ENCODE peak calls at places on chromosome 17, in eight cellular contexts. W, T, I, Y, J, H, G and O are unnamed samples.

GRCh38 chr17:50457621-50458020 is 11.1 kb downstream of the CHAD start:
- DNase-seq in W (no peak), T (no peak), I (no peak), Y (no peak), J (no peak), H (no peak), G (no peak), O (no peak)

GRCh38 chr17:49223517-49224197 is 6.9 kb downstream of the PHOSPHO1 start:
- DNase-seq in W (no peak), T (peak), I (no peak), Y (no peak), J (peak), H (peak), G (no peak), O (peak)

GRCh38 chr17:68288375-68288774 is 2.6 kb downstream of the SLC16A6 start:
- DNase-seq in W (no peak), T (no peak), I (no peak), Y (no peak), J (no peak), H (no peak), G (no peak), O (peak)

GRCh38 chr17:68909066-68909465 is 46.1 kb downstream of the ABCA8 start:
- DNase-seq in W (no peak), T (peak), I (peak), Y (peak), J (no peak), H (peak), G (peak), O (peak)

GRCh38 chr17:28684963-28685362 is 23.0 kb downstream of the SUPT6H start:
- DNase-seq in W (no peak), T (no peak), I (no peak), Y (no peak), J (no peak), H (no peak), G (peak), O (peak)

GRCh38 chr17:50164697-50164988 is 1.2 kb upstream of the SGCA start:
- DNase-seq in W (no peak), T (no peak), I (no peak), Y (no peak), J (no peak), H (no peak), G (no peak), O (no peak)

GRCh38 chr17:6381526-6382135 is 53.3 kb downstream of the AIPL1 start:
- DNase-seq in W (no peak), T (no peak), I (no peak), Y (no peak), J (no peak), H (no peak), G (no peak), O (no peak)

GRCh38 chr17:18933102-18934058 is 18.6 kb upstream of the SLC5A10 start:
- DNase-seq in W (no peak), T (no peak), I (no peak), Y (no peak), J (no peak), H (no peak), G (no peak), O (no peak)

GRCh38 chr17:77146882-77147281 is 6.1 kb downstream of the SEC14L1 start:
- DNase-seq in W (no peak), T (no peak), I (no peak), Y (no peak), J (no peak), H (peak), G (no peak), O (peak)

GRCh38 chr17:45282683-45283644 is 21.1 kb upstream of the SPATA32 start:
- DNase-seq in W (no peak), T (peak), I (peak), Y (peak), J (peak), H (no peak), G (peak), O (peak)

GRCh38 chr17:68512967-68513474 is 791 bp downstream of the PRKAR1A start:
- DNase-seq in W (no peak), T (peak), I (peak), Y (peak), J (no peak), H (peak), G (peak), O (no peak)

GRCh38 chr17:76537578-76538280 is at the start of gene CYGB:
- DNase-seq in W (no peak), T (peak), I (no peak), Y (no peak), J (peak), H (peak), G (no peak), O (no peak)

GRCh38 chr17:5557485-5557884 is 26.8 kb downstream of the NLRP1 start:
- DNase-seq in W (no peak), T (no peak), I (peak), Y (peak), J (no peak), H (no peak), G (peak), O (peak)

GRCh38 chr17:27343294-27343693 is 49.4 kb downstream of the WSB1 start:
- DNase-seq in W (no peak), T (no peak), I (no peak), Y (no peak), J (no peak), H (no peak), G (no peak), O (no peak)

GRCh38 chr17:63082273-63082861 is 116.3 kb downstream of the TANC2 start:
- DNase-seq in W (no peak), T (no peak), I (peak), Y (peak), J (no peak), H (no peak), G (peak), O (no peak)

GRCh38 chr17:67833134-67833533 is 7.8 kb downstream of the BPTF start:
- DNase-seq in W (no peak), T (no peak), I (no peak), Y (no peak), J (no peak), H (no peak), G (no peak), O (no peak)

GRCh38 chr17:76414334-76415295 is 30.2 kb downstream of the SPHK1 start:
- DNase-seq in W (no peak), T (peak), I (peak), Y (peak), J (peak), H (peak), G (peak), O (no peak)

GRCh38 chr17:70613681-70614080 is 444.3 kb downstream of the KCNJ2 start:
- DNase-seq in W (no peak), T (no peak), I (no peak), Y (no peak), J (no peak), H (no peak), G (no peak), O (no peak)

GRCh38 chr17:62704381-62704971 is 77.0 kb downstream of the MRC2 start:
- DNase-seq in W (no peak), T (no peak), I (peak), Y (peak), J (no peak), H (peak), G (peak), O (peak)

GRCh38 chr17:55774834-55775233 is 24.0 kb downstream of the PCTP start:
- DNase-seq in W (no peak), T (no peak), I (no peak), Y (no peak), J (no peak), H (no peak), G (no peak), O (no peak)

GRCh38 chr17:28878981-28879380 is 18.6 kb downstream of the FLOT2 start:
- DNase-seq in W (no peak), T (no peak), I (peak), Y (peak), J (no peak), H (no peak), G (peak), O (peak)

GRCh38 chr17:78151514-78152008 is 5.4 kb downstream of the C17orf99 start:
- DNase-seq in W (no peak), T (no peak), I (no peak), Y (no peak), J (no peak), H (peak), G (no peak), O (no peak)

GRCh38 chr17:22270381-22270780 is 578.1 kb downstream of the KCNJ18 start:
- DNase-seq in W (no peak), T (no peak), I (no peak), Y (no peak), J (no peak), H (no peak), G (no peak), O (no peak)

GRCh38 chr17:51734976-51735375 is 423.5 kb downstream of the CA10 start:
- DNase-seq in W (no peak), T (no peak), I (no peak), Y (no peak), J (no peak), H (no peak), G (no peak), O (no peak)

GRCh38 chr17:51731941-51732722 is 426.4 kb downstream of the CA10 start:
- DNase-seq in W (no peak), T (no peak), I (no peak), Y (no peak), J (no peak), H (no peak), G (no peak), O (no peak)

GRCh38 chr17:51739245-51739886 is 419.1 kb downstream of the CA10 start:
- DNase-seq in W (no peak), T (no peak), I (no peak), Y (no peak), J (no peak), H (no peak), G (no peak), O (no peak)

GRCh38 chr17:51733166-51733565 is 425.3 kb downstream of the CA10 start:
- DNase-seq in W (no peak), T (no peak), I (no peak), Y (no peak), J (no peak), H (no peak), G (no peak), O (no peak)

DNA sequence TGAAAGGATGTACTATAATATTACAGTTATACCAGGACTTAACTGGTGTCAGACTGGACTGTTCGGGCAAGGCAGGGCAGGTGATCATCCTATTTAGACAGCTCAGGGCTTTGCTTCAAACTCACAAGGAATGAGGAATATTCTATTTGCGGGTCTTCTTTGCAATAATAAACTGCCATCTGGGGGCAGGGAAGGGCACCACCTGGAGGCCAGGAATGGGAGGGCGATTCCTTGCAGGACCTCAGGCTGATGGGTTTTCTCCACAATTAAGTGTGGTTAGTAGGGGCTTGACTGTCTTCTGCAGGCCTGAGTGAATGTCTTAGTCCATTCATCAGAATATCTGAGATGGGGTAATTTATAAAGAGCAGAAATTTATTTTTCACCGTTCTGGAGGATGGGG is 424.1 kb downstream of the CA10 start:
- DNase-seq in W (no peak), T (no peak), I (no peak), Y (no peak), J (no peak), H (no peak), G (no peak), O (no peak)
- TF ChIP-seq CTCF in W (peak), T (no peak), I (peak), Y (peak), J (peak), H (no peak), G (no peak), O (peak)

DNA sequence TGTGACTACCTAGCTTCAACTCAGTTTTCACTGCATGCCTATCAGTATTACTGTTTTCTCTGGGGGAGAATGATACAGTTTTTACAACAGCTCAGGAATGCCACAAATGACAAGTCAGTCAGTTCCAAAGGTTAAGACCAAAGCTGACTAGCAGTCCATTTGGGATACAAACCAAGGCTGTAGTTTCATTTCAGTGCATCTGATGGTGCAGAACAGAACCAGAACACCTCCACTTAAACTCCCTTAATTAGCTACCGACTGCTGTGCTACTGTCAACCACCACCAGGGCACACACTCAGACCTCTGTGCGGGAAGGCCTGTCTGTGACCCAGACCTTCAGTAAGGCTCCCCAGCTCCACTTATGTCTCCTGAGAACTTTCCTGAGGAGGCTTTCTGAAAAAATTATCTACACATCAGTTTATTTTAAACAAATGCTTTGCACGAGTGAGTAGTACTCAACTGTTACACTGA is 20.4 kb downstream of the NFE2L1 start:
- DNase-seq in W (no peak), T (no peak), I (peak), Y (peak), J (no peak), H (no peak), G (peak), O (no peak)
- TF ChIP-seq CTCF in W (no peak), T (no peak), I (peak), Y (peak), J (peak), H (no peak), G (peak), O (no peak)

GRCh38 chr17:79970576-79971068 is 65.0 kb downstream of the TBC1D16 start:
- DNase-seq in W (no peak), T (no peak), I (no peak), Y (no peak), J (peak), H (no peak), G (no peak), O (peak)
- TF ChIP-seq CTCF in W (peak), T (peak), I (peak), Y (peak), J (peak), H (no peak), G (peak), O (peak)

GRCh38 chr17:30805944-30806456 is 18.5 kb downstream of the CRLF3 start:
- DNase-seq in W (no peak), T (no peak), I (no peak), Y (no peak), J (no peak), H (no peak), G (no peak), O (no peak)
- TF ChIP-seq CTCF in W (no peak), T (no peak), I (no peak), Y (peak), J (no peak), H (no peak), G (peak), O (no peak)

GRCh38 chr17:83174859-83175550 is 95.6 kb downstream of the METRNL start:
- DNase-seq in W (no peak), T (no peak), I (no peak), Y (no peak), J (no peak), H (no peak), G (peak), O (peak)
- TF ChIP-seq CTCF in W (no peak), T (no peak), I (no peak), Y (no peak), J (no peak), H (no peak), G (peak), O (no peak)

DNA sequence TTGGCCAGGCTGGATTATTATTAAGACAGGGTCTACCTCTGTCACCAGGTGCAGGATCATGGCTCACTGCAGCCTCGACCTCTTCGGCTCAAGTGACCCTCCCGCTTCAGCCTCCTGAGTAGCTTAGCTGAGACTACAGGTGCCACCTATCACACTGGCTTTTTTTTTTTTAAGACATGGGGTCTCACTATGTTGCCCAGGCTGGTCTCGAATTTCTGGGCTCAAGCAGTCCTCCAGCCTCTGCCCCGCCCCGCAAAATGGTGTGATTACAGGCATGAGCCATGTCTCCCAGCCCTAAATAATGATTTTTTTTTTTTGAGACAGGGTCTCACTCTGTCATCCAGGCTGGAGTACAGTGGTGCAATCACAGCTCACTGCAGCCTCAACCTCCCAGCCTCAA is 5.8 kb downstream of the OVCA2 start:
- DNase-seq in W (no peak), T (no peak), I (no peak), Y (no peak), J (no peak), H (no peak), G (no peak), O (no peak)
- TF ChIP-seq CTCF in W (no peak), T (no peak), I (no peak), Y (no peak), J (no peak), H (no peak), G (no peak), O (no peak)

GRCh38 chr17:9226130-9226793 is 205.0 kb downstream of the NTN1 start:
- DNase-seq in W (no peak), T (no peak), I (no peak), Y (no peak), J (no peak), H (no peak), G (no peak), O (no peak)

GRCh38 chr17:9226794-9227135 is 205.5 kb downstream of the NTN1 start:
- DNase-seq in W (no peak), T (no peak), I (no peak), Y (no peak), J (no peak), H (no peak), G (no peak), O (no peak)

GRCh38 chr17:9223531-9223930 is 202.2 kb downstream of the NTN1 start:
- DNase-seq in W (no peak), T (no peak), I (no peak), Y (no peak), J (no peak), H (no peak), G (no peak), O (no peak)

GRCh38 chr17:9224485-9224884 is 203.2 kb downstream of the NTN1 start:
- DNase-seq in W (no peak), T (no peak), I (no peak), Y (no peak), J (no peak), H (no peak), G (no peak), O (no peak)

DNA sequence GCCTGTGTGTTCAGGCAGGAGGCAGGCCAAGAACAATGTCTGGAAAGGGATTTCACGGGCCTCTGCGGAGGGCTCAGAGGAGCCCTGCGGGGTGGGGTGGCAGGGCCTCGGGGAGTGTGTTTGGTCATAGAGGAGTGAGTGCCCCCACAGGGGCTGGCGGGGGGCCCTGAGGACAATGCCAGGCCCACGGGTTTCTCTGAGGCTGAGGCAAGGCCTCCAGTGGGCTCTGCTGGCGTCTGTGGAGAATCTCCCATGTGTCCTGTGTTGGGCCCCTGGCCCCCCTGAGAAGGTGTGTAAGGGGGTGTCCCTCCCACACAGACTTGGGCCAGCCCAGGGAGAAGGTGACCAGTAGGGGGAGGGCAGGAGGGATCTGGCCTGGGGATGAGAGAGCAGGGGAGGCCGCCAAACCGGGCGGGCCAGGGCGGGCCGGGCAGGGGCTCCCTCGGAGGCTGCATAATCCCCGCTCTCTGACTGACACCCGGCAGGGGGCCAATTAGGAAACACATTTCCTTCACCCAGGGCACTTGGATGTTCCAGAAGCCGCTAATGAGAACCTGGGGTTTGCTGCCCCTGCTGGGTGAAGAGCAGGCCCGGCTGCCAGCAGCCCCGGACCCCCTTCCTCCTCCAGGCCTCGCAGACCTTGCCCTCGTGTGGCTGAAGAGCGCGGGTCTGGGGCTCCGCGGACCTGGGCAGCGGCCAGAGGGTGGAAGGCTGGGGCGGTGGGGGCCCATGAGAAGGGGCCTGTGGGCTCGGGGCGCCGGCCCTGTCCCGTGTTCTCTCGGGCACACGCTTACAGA is 204.2 kb downstream of the NTN1 start:
- DNase-seq in W (no peak), T (no peak), I (no peak), Y (no peak), J (no peak), H (no peak), G (no peak), O (no peak)
- TF ChIP-seq CTCF in W (no peak), T (no peak), I (no peak), Y (peak), J (no peak), H (no peak), G (peak), O (no peak)

DNA sequence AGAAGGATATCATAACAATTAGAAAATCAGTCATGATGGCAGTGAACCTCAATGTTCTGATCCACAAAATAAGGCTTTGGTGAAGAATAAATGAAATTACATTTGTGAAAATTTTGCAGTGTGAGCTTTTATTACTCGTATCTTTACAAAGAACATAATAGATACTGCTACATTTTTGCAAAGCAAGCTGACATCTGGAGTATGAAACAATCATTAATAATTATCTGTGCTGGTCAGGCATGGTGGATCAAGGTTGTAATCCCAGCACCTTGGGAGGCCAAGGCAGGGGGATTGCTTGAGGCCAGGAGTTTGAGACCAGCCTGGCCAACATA is 29.1 kb upstream of the PRKCA start:
- DNase-seq in W (no peak), T (no peak), I (no peak), Y (no peak), J (no peak), H (no peak), G (no peak), O (no peak)
- TF ChIP-seq CTCF in W (no peak), T (no peak), I (no peak), Y (no peak), J (no peak), H (no peak), G (no peak), O (no peak)

DNA sequence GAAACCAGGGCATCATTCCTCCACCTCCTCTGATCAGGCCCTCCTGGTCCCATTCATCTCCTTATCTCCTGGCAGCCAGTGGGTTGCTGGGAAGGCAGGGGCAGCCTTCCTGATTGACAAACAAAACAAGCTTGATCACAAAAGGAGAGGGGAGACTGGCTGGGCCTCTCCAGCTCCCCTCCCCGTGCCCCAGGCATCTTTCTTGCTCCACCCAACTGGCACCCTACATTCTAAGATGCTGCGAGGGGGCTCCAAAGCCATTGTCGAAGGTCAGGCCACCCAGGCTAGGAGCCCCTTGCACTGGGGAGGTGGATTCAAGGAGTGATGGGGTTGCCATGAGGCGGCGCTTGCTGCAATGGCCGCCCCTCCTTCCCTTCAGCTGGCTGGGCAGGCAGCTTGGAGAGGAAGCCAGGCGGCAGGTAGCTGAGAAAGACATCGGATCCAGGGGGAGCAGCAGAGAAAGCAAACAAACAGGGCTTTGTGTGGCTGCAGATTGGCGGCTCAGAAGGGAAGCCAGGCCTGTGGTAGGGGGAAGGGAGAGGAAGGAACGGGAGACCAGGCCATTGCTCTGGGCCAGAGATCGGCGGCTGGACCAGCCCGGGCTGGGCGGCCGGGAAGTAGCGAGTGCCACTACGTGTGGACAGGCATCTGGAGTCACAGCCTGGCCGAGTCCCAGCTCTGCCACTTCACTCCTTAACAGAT is 12.1 kb downstream of the RAI1 start:
- DNase-seq in W (no peak), T (peak), I (no peak), Y (no peak), J (peak), H (peak), G (no peak), O (no peak)
- TF ChIP-seq CTCF in W (no peak), T (no peak), I (no peak), Y (peak), J (no peak), H (no peak), G (no peak), O (no peak)

GRCh38 chr17:43740541-43740940 is 18.1 kb downstream of the SOST start:
- DNase-seq in W (no peak), T (no peak), I (peak), Y (no peak), J (no peak), H (no peak), G (peak), O (no peak)
- TF ChIP-seq CTCF in W (no peak), T (no peak), I (no peak), Y (no peak), J (no peak), H (no peak), G (no peak), O (no peak)